ENCODE peak calls at places on chromosomes 2 and 18, in seven cellular contexts. F is colonic mucosa, E is MG63, V is fibroblast of pulmonary artery, J is hepatocyte, Q is gastrocnemius medialis, G is choroid plexus epithelial cell. A is an unnamed sample.

GRCh38 chr2:20135631-20136050 is 84.2 kb upstream of the LAPTM4A start:
- DNase-seq in J (peak; percentile 84), G (peak; percentile 75), E (peak; percentile 68), Q (no peak), V (peak; percentile 70), F (peak; percentile 84), A (peak; percentile 64)

GRCh38 chr2:235230809-235231601 is 262.8 kb upstream of the AGAP1 start:
- DNase-seq in V (peak; percentile 39), F (no peak), E (no peak), G (peak; percentile 45), J (no peak), Q (no peak), A (peak; percentile 63)

GRCh38 chr18:55489034-55489741 is 98.8 kb downstream of the TCF4 start:
- DNase-seq in F (no peak), Q (no peak), J (no peak), V (no peak), G (no peak), E (no peak), A (no peak)

GRCh38 chr2:11764359-11764758 is 17.9 kb downstream of the LPIN1 start:
- DNase-seq in G (no peak), E (no peak), V (no peak), J (no peak), Q (no peak), F (peak; percentile 73), A (no peak)

GRCh38 chr18:63137999-63138448 is 181.5 kb downstream of the BCL2 start:
- DNase-seq in G (no peak), F (no peak), Q (no peak), V (peak; percentile 18), J (no peak), E (no peak), A (no peak)

GRCh38 chr2:40652155-40652554 is 200.3 kb upstream of the SLC8A1 start:
- DNase-seq in E (no peak), Q (no peak), J (no peak), V (no peak), F (no peak), G (no peak), A (no peak)

GRCh38 chr2:200432296-200432695 is 77.6 kb downstream of the KCTD18 start:
- DNase-seq in J (no peak), Q (no peak), G (peak; percentile 33), F (no peak), V (peak; percentile 53), E (no peak), A (peak; percentile 77)

GRCh38 chr2:189179607-189179979 is at the start of gene COL5A2:
- DNase-seq in J (peak; percentile 85), V (peak; percentile 96), E (peak; percentile 76), F (peak; percentile 38), Q (peak; percentile 23), G (peak; percentile 98), A (peak; percentile 94)

GRCh38 chr2:46812381-46813024 is 103.1 kb downstream of the MCFD2 start:
- DNase-seq in Q (peak; percentile 52), F (peak; percentile 41), G (peak; percentile 78), V (peak; percentile 98), J (peak; percentile 72), E (peak; percentile 83), A (peak; percentile 99)

GRCh38 chr2:20755132-20755800 is 67.6 kb downstream of the LDAH start:
- DNase-seq in G (peak; percentile 42), V (peak; percentile 6), J (no peak), F (no peak), E (no peak), Q (no peak), A (peak; percentile 4)

GRCh38 chr18:79715280-79715679 is 35.7 kb downstream of the CTDP1 start:
- DNase-seq in E (no peak), G (no peak), Q (no peak), F (no peak), V (no peak), J (no peak), A (no peak)

GRCh38 chr2:220068877-220069276 is 441.4 kb downstream of the SLC4A3 start:
- DNase-seq in V (no peak), J (no peak), E (no peak), Q (no peak), F (no peak), G (no peak), A (peak; percentile 30)

GRCh38 chr18:24228661-24229053 is 89.8 kb downstream of the CABYR start:
- DNase-seq in F (no peak), Q (no peak), E (peak; percentile 24), V (no peak), J (no peak), G (no peak), A (peak; percentile 31)

GRCh38 chr2:233029321-233029720 is 3.2 kb upstream of the NEU2 start:
- DNase-seq in G (no peak), F (no peak), J (no peak), E (peak; percentile 54), V (no peak), Q (no peak), A (peak; percentile 66)

GRCh38 chr18:28063181-28063790 is 113.6 kb downstream of the CDH2 start:
- DNase-seq in V (peak; percentile 66), Q (no peak), F (no peak), J (no peak), G (peak; percentile 38), E (no peak), A (peak; percentile 41)

GRCh38 chr18:3103576-3103975 is 90.6 kb upstream of the LPIN2 start:
- DNase-seq in E (peak; percentile 21), G (no peak), J (no peak), F (no peak), Q (no peak), V (peak; percentile 18), A (peak; percentile 9)

GRCh38 chr18:3111523-3112240 is 98.7 kb upstream of the LPIN2 start:
- DNase-seq in Q (no peak), F (no peak), J (no peak), G (no peak), V (no peak), E (no peak), A (no peak)

GRCh38 chr18:3110034-3110752 is 97.2 kb upstream of the LPIN2 start:
- DNase-seq in V (no peak), J (no peak), Q (no peak), E (no peak), G (no peak), F (no peak), A (no peak)

GRCh38 chr18:3104190-3105054 is 91.5 kb upstream of the LPIN2 start:
- DNase-seq in F (no peak), E (no peak), J (no peak), Q (no peak), V (peak; percentile 92), G (peak; percentile 43), A (peak; percentile 81)

GRCh38 chr18:3107740-3108151 is 94.8 kb upstream of the LPIN2 start:
- DNase-seq in E (no peak), J (no peak), G (no peak), F (no peak), V (no peak), Q (no peak), A (no peak)
- H3K4me3 ChIP-seq in E (no peak overlapping the region), J (no peak overlapping the region), G (no peak overlapping the region), F (no peak overlapping the region), V (no peak overlapping the region), Q (no peak overlapping the region), A (no peak overlapping the region)

DNA sequence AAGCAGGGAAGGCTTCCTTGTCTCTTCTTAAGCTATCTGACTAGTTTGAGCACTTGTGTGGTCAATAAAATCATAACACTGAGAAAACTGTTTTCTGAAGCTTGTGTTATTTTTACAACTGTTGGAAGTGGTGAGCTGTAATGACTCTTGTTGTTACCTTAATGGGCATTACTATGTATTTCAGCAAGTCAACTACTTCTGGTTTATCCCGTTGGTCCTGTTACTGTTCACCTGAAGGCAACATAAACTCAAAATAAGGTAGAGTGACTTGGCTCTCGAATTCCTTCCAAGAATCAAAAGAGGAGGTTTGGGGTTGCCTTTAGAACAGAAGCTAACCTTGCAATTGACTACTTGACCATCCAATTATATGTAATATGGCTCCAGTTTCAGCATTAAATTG is 23.2 kb upstream of the FIGN start:
- DNase-seq in J (no peak), Q (no peak), G (no peak), F (no peak), V (no peak), E (no peak), A (no peak)
- H3K4me3 ChIP-seq in J (no peak overlapping the region), Q (no peak overlapping the region), G (no peak overlapping the region), F (no peak overlapping the region), V (no peak overlapping the region), E (no peak overlapping the region), A (no peak overlapping the region)

GRCh38 chr2:218895326-218895725 is 14.7 kb downstream of the WNT10A start:
- DNase-seq in E (no peak), V (no peak), Q (no peak), G (no peak), F (peak; percentile 15), J (peak; percentile 60), A (no peak)

GRCh38 chr2:218895758-218896500 is 15.3 kb downstream of the WNT10A start:
- DNase-seq in J (no peak), Q (no peak), G (peak; percentile 13), V (no peak), E (no peak), F (peak; percentile 15), A (no peak)

GRCh38 chr2:218897394-218898108 is 16.9 kb downstream of the WNT10A start:
- DNase-seq in F (no peak), G (no peak), Q (no peak), E (no peak), V (no peak), J (no peak), A (no peak)

GRCh38 chr2:218898109-218898878 is 17.6 kb downstream of the WNT10A start:
- DNase-seq in E (peak; percentile 58), J (peak; percentile 81), F (peak; percentile 75), V (peak; percentile 43), Q (peak; percentile 40), G (peak; percentile 40), A (peak; percentile 38)

GRCh38 chr2:218896501-218897393 is 16.1 kb downstream of the WNT10A start:
- DNase-seq in V (no peak), G (peak; percentile 59), F (peak; percentile 25), E (no peak), Q (no peak), J (peak; percentile 74), A (no peak)
- H3K4me3 ChIP-seq in V (no peak overlapping the region), G (no peak overlapping the region), F (no peak overlapping the region), E (no peak overlapping the region), Q (no peak overlapping the region), J (no peak overlapping the region), A (no peak overlapping the region)

DNA sequence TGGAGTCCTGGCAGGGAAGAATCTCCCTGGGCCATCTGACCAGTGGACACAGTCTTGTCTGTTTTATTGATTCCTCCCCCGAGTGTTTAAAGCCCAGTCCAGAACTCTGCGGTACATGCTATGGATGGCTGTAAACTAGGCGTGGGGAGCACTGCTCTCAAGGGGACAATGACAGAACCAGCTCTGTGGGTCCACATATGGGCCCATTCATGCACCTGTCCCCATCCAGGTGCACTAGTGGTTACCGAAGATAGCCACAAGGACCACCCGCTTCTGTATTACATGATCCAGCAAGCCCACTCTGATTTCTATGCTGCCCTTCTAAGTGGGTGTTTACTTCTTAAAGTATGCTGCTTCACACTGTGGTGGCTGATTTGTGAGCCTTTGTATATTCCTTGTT is 21.0 kb downstream of the CHST10 start:
- DNase-seq in J (no peak), V (no peak), E (no peak), F (no peak), G (no peak), Q (no peak), A (no peak)
- H3K4me3 ChIP-seq in J (no peak overlapping the region), V (no peak overlapping the region), E (no peak overlapping the region), F (no peak overlapping the region), G (no peak overlapping the region), Q (no peak overlapping the region), A (no peak overlapping the region)

A was measured in fibroblast of mammary gland.